ENCODE peak calls at places on chromosomes 2 and 18, in five cellular contexts. One of them, this sample, is unnamed.

GRCh38 chr2:227297052-227297451 is 28.0 kb upstream of the MFF start:
- DNase-seq in epithelial cell of esophagus: peak
- DNase-seq in NCI-H460: no peak
- DNase-seq in posterior vena cava: no peak
- DNase-seq in substantia nigra: no peak
- DNase-seq in this sample: no peak

GRCh38 chr2:158644139-158644538 is 151.0 kb upstream of the DAPL1 start:
- DNase-seq in epithelial cell of esophagus: peak
- DNase-seq in posterior vena cava: no peak
- DNase-seq in NCI-H460: no peak
- DNase-seq in substantia nigra: no peak
- DNase-seq in this sample: no peak

GRCh38 chr2:3914243-3914642 is 210.9 kb downstream of the DCDC2C start:
- DNase-seq in epithelial cell of esophagus: no peak
- DNase-seq in posterior vena cava: no peak
- DNase-seq in NCI-H460: no peak
- DNase-seq in substantia nigra: no peak
- DNase-seq in this sample: no peak

GRCh38 chr2:181258761-181259160 is 198.4 kb upstream of the ITGA4 start:
- DNase-seq in NCI-H460: no peak
- DNase-seq in substantia nigra: no peak
- DNase-seq in epithelial cell of esophagus: peak
- DNase-seq in posterior vena cava: no peak
- DNase-seq in this sample: no peak

GRCh38 chr2:238851751-238852150 is 3.9 kb downstream of the TWIST2 start:
- DNase-seq in epithelial cell of esophagus: no peak
- DNase-seq in substantia nigra: no peak
- DNase-seq in posterior vena cava: no peak
- DNase-seq in NCI-H460: no peak
- DNase-seq in this sample: no peak

GRCh38 chr2:151771599-151772358 is 37.5 kb upstream of the NEB start:
- DNase-seq in posterior vena cava: peak
- DNase-seq in NCI-H460: no peak
- DNase-seq in epithelial cell of esophagus: no peak
- DNase-seq in substantia nigra: no peak
- DNase-seq in this sample: no peak

GRCh38 chr2:212991120-212991519 is 160.3 kb downstream of the IKZF2 start:
- DNase-seq in NCI-H460: no peak
- DNase-seq in posterior vena cava: no peak
- DNase-seq in epithelial cell of esophagus: no peak
- DNase-seq in substantia nigra: no peak
- DNase-seq in this sample: no peak

GRCh38 chr2:9739508-9739907 is 103.8 kb upstream of the TAF1B start:
- DNase-seq in NCI-H460: no peak
- DNase-seq in posterior vena cava: peak
- DNase-seq in epithelial cell of esophagus: no peak
- DNase-seq in substantia nigra: no peak
- DNase-seq in this sample: no peak

GRCh38 chr18:5424903-5425302 is 118.9 kb downstream of the EPB41L3 start:
- DNase-seq in NCI-H460: peak
- DNase-seq in substantia nigra: no peak
- DNase-seq in epithelial cell of esophagus: peak
- DNase-seq in posterior vena cava: no peak
- DNase-seq in this sample: no peak

GRCh38 chr2:160411167-160411566 is 82.4 kb downstream of the RBMS1 start:
- DNase-seq in posterior vena cava: no peak
- DNase-seq in epithelial cell of esophagus: peak
- DNase-seq in NCI-H460: no peak
- DNase-seq in substantia nigra: no peak
- DNase-seq in this sample: no peak

GRCh38 chr2:109287838-109288237 is 158.8 kb downstream of the SH3RF3 start:
- DNase-seq in substantia nigra: no peak
- DNase-seq in epithelial cell of esophagus: no peak
- DNase-seq in NCI-H460: no peak
- DNase-seq in posterior vena cava: no peak
- DNase-seq in this sample: no peak

GRCh38 chr2:163248321-163249090 is 409.9 kb upstream of the KCNH7 start:
- DNase-seq in posterior vena cava: no peak
- DNase-seq in epithelial cell of esophagus: peak
- DNase-seq in NCI-H460: no peak
- DNase-seq in substantia nigra: no peak
- DNase-seq in this sample: no peak

GRCh38 chr2:15890936-15891905 is 49.1 kb upstream of the MYCN start:
- DNase-seq in posterior vena cava: no peak
- DNase-seq in NCI-H460: no peak
- DNase-seq in epithelial cell of esophagus: peak
- DNase-seq in substantia nigra: no peak
- DNase-seq in this sample: no peak

GRCh38 chr2:60551241-60552095 is 2.0 kb downstream of the BCL11A start:
- DNase-seq in substantia nigra: no peak
- DNase-seq in posterior vena cava: no peak
- DNase-seq in epithelial cell of esophagus: peak
- DNase-seq in NCI-H460: no peak
- DNase-seq in this sample: no peak

GRCh38 chr2:102803897-102804217 is 42.0 kb downstream of the TMEM182 start:
- DNase-seq in substantia nigra: no peak
- DNase-seq in posterior vena cava: no peak
- DNase-seq in NCI-H460: no peak
- DNase-seq in epithelial cell of esophagus: peak
- DNase-seq in this sample: no peak

GRCh38 chr2:74939919-74940812 is 18.3 kb upstream of the POLE4 start:
- DNase-seq in substantia nigra: no peak
- DNase-seq in posterior vena cava: no peak
- DNase-seq in epithelial cell of esophagus: no peak
- DNase-seq in NCI-H460: no peak
- DNase-seq in this sample: no peak

GRCh38 chr2:237535385-237536082 is 30.8 kb upstream of the PRLH start:
- DNase-seq in substantia nigra: no peak
- DNase-seq in epithelial cell of esophagus: no peak
- DNase-seq in NCI-H460: no peak
- DNase-seq in posterior vena cava: no peak
- DNase-seq in this sample: no peak

GRCh38 chr2:175630319-175631246 is 371.5 kb downstream of the LNPK start:
- DNase-seq in NCI-H460: no peak
- DNase-seq in epithelial cell of esophagus: peak
- DNase-seq in posterior vena cava: no peak
- DNase-seq in substantia nigra: no peak
- DNase-seq in this sample: no peak

GRCh38 chr2:96147593-96148201 is 2.5 kb upstream of the DUSP2 start:
- DNase-seq in epithelial cell of esophagus: no peak
- DNase-seq in posterior vena cava: peak
- DNase-seq in NCI-H460: no peak
- DNase-seq in substantia nigra: no peak
- DNase-seq in this sample: no peak

GRCh38 chr2:150141241-150142001 is 346.0 kb downstream of the RND3 start:
- DNase-seq in NCI-H460: no peak
- DNase-seq in epithelial cell of esophagus: peak
- DNase-seq in posterior vena cava: no peak
- DNase-seq in substantia nigra: no peak
- DNase-seq in this sample: no peak

GRCh38 chr18:43587538-43588153 is 310.4 kb upstream of the SYT4 start:
- DNase-seq in epithelial cell of esophagus: peak
- DNase-seq in substantia nigra: no peak
- DNase-seq in posterior vena cava: no peak
- DNase-seq in NCI-H460: peak
- DNase-seq in this sample: no peak

GRCh38 chr2:182384860-182385259 is 42.0 kb downstream of the PDE1A start:
- DNase-seq in NCI-H460: no peak
- DNase-seq in posterior vena cava: no peak
- DNase-seq in epithelial cell of esophagus: no peak
- DNase-seq in substantia nigra: no peak
- DNase-seq in this sample: no peak

GRCh38 chr18:67362906-67363305 is 153.6 kb downstream of the DSEL start:
- DNase-seq in NCI-H460: no peak
- DNase-seq in posterior vena cava: no peak
- DNase-seq in substantia nigra: no peak
- DNase-seq in epithelial cell of esophagus: no peak
- DNase-seq in this sample: no peak

GRCh38 chr18:37668971-37669747 is 103.6 kb upstream of the CELF4 start:
- DNase-seq in substantia nigra: no peak
- DNase-seq in epithelial cell of esophagus: no peak
- DNase-seq in posterior vena cava: no peak
- DNase-seq in NCI-H460: no peak
- DNase-seq in this sample: no peak

GRCh38 chr18:39938678-39939077 is 2016.4 kb upstream of the PIK3C3 start:
- DNase-seq in substantia nigra: no peak
- DNase-seq in epithelial cell of esophagus: no peak
- DNase-seq in posterior vena cava: no peak
- DNase-seq in NCI-H460: no peak
- DNase-seq in this sample: no peak

GRCh38 chr2:55231546-55232083 is 478 bp downstream of the CLHC1 start:
- DNase-seq in posterior vena cava: no peak
- DNase-seq in NCI-H460: no peak
- DNase-seq in substantia nigra: no peak
- DNase-seq in epithelial cell of esophagus: no peak
- DNase-seq in this sample: no peak

GRCh38 chr2:143321994-143322393 is 192.8 kb downstream of the ARHGAP15 start:
- DNase-seq in epithelial cell of esophagus: peak
- DNase-seq in posterior vena cava: no peak
- DNase-seq in NCI-H460: no peak
- DNase-seq in substantia nigra: no peak
- DNase-seq in this sample: no peak

GRCh38 chr2:105744091-105744908 is 412 bp upstream of the NCK2 start:
- DNase-seq in NCI-H460: peak
- DNase-seq in posterior vena cava: peak
- DNase-seq in epithelial cell of esophagus: peak
- DNase-seq in substantia nigra: no peak
- DNase-seq in this sample: no peak

GRCh38 chr2:16386431-16386830 is 279.2 kb downstream of the CYRIA start:
- DNase-seq in substantia nigra: no peak
- DNase-seq in epithelial cell of esophagus: no peak
- DNase-seq in NCI-H460: no peak
- DNase-seq in posterior vena cava: no peak
- DNase-seq in this sample: no peak

GRCh38 chr18:46250084-46250811 is 146.1 kb downstream of the HAUS1 start:
- DNase-seq in substantia nigra: no peak
- DNase-seq in posterior vena cava: no peak
- DNase-seq in epithelial cell of esophagus: peak
- DNase-seq in NCI-H460: no peak
- DNase-seq in this sample: no peak

GRCh38 chr2:153055182-153055581 is 336.8 kb downstream of the ARL6IP6 start:
- DNase-seq in posterior vena cava: no peak
- DNase-seq in substantia nigra: no peak
- DNase-seq in epithelial cell of esophagus: no peak
- DNase-seq in NCI-H460: no peak
- DNase-seq in this sample: no peak

GRCh38 chr2:42850016-42850805 is 57.8 kb upstream of the HAAO start:
- DNase-seq in posterior vena cava: no peak
- DNase-seq in NCI-H460: no peak
- DNase-seq in epithelial cell of esophagus: no peak
- DNase-seq in substantia nigra: no peak
- DNase-seq in this sample: no peak

GRCh38 chr18:3015203-3015590 is 2.3 kb upstream of the LPIN2 start:
- DNase-seq in substantia nigra: no peak
- DNase-seq in NCI-H460: no peak
- DNase-seq in posterior vena cava: no peak
- DNase-seq in epithelial cell of esophagus: peak
- DNase-seq in this sample: no peak